ENCODE peak calls at places on chromosomes 4 and X, in five cellular contexts. J, R, X, L and H are unnamed samples.

GRCh38 chrX:56726609-56727008 is 2.4 kb upstream of the NBDY start:
- DNase-seq in X (peak; percentile 69), L (peak; percentile 6), J (peak; percentile 30), R (no peak), H (no peak)

GRCh38 chr4:100042235-100042634 is 92.2 kb upstream of the H2AZ1 start:
- DNase-seq in R (no peak), X (no peak), J (no peak), L (no peak), H (no peak)

GRCh38 chr4:17027495-17027894 is 129.1 kb upstream of the LDB2 start:
- DNase-seq in J (peak; percentile 98), R (no peak), X (peak; percentile 96), L (no peak), H (peak; percentile 94)

GRCh38 chrX:70219938-70220764 is 14.3 kb upstream of the AWAT1 start:
- DNase-seq in R (no peak), J (peak; percentile 38), X (peak; percentile 23), L (no peak), H (peak; percentile 37)

GRCh38 chr4:6225469-6225868 is 25.1 kb upstream of the JAKMIP1 start:
- DNase-seq in J (peak; percentile 1), L (no peak), X (peak; percentile 6), R (no peak), H (no peak)

GRCh38 chrX:150088766-150089518 is 150.7 kb upstream of the EOLA2 start:
- DNase-seq in X (no peak), R (no peak), L (no peak), J (no peak), H (no peak)

GRCh38 chr4:7844247-7844991 is 95.2 kb downstream of the AFAP1 start:
- DNase-seq in L (peak; percentile 63), J (peak; percentile 95), X (peak; percentile 92), R (peak; percentile 67), H (peak; percentile 67)

GRCh38 chr4:141134051-141134450 is 782 bp upstream of the RNF150 start:
- DNase-seq in L (no peak), R (no peak), J (peak; percentile 60), X (peak; percentile 8), H (no peak)

GRCh38 chrX:66005832-66006449 is 33.9 kb downstream of the VSIG4 start:
- DNase-seq in L (no peak), X (no peak), J (no peak), R (no peak), H (no peak)

GRCh38 chrX:69357293-69357692 is 146.8 kb upstream of the NALF2 start:
- DNase-seq in X (no peak), R (no peak), J (no peak), L (no peak), H (no peak)

GRCh38 chrX:67780694-67781109 is 236.9 kb downstream of the AR start:
- DNase-seq in R (no peak), X (peak; percentile 94), L (peak; percentile 15), J (peak; percentile 97), H (peak; percentile 65)

GRCh38 chr4:184815046-184815877 is 10.5 kb downstream of the ACSL1 start:
- DNase-seq in J (peak; percentile 35), X (peak; percentile 80), R (no peak), L (peak; percentile 25), H (no peak)

GRCh38 chrX:124228849-124229248 is 103.6 kb upstream of the TEX13D start:
- DNase-seq in J (no peak), X (no peak), L (no peak), R (no peak), H (no peak)